ENCODE peak calls at places on chromosome 18, in eight cellular contexts. W, B, H, A, O, M, J and F are unnamed samples.

GRCh38 chr18:79489900-79490592 is 94.3 kb downstream of the NFATC1 start:
- DNase-seq in W (peak), B (no peak), H (peak), A (peak), O (no peak), M (no peak), J (no peak), F (no peak)

GRCh38 chr18:44309185-44309584 is 371.5 kb upstream of the SETBP1 start:
- DNase-seq in W (no peak), B (no peak), H (no peak), A (no peak), O (no peak), M (peak), J (no peak), F (no peak)

GRCh38 chr18:36595046-36595817 is 233.6 kb downstream of the TPGS2 start:
- DNase-seq in W (no peak), B (no peak), H (no peak), A (no peak), O (no peak), M (no peak), J (no peak), F (no peak)

GRCh38 chr18:74831571-74832250 is 234.0 kb downstream of the ZNF407 start:
- DNase-seq in W (no peak), B (no peak), H (no peak), A (no peak), O (no peak), M (peak), J (no peak), F (no peak)

GRCh38 chr18:28466213-28466612 is 289.3 kb upstream of the CDH2 start:
- DNase-seq in W (no peak), B (no peak), H (no peak), A (no peak), O (no peak), M (no peak), J (no peak), F (no peak)

GRCh38 chr18:57429607-57430165 is 5.5 kb upstream of the ONECUT2 start:
- DNase-seq in W (no peak), B (no peak), H (no peak), A (no peak), O (no peak), M (no peak), J (no peak), F (no peak)

GRCh38 chr18:28581503-28582169 is 404.7 kb upstream of the CDH2 start:
- DNase-seq in W (no peak), B (no peak), H (no peak), A (no peak), O (no peak), M (no peak), J (no peak), F (no peak)

GRCh38 chr18:5556317-5556974 is 12.6 kb upstream of the EPB41L3 start:
- DNase-seq in W (no peak), B (no peak), H (no peak), A (no peak), O (no peak), M (no peak), J (no peak), F (no peak)

GRCh38 chr18:50614838-50615237 is 55.0 kb downstream of the MAPK4 start:
- DNase-seq in W (no peak), B (no peak), H (no peak), A (no peak), O (no peak), M (no peak), J (no peak), F (peak)

GRCh38 chr18:70041459-70042020 is 93.9 kb upstream of the CD226 start:
- DNase-seq in W (no peak), B (no peak), H (no peak), A (no peak), O (no peak), M (no peak), J (no peak), F (no peak)

GRCh38 chr18:27656167-27656778 is 471.2 kb upstream of the CHST9 start:
- DNase-seq in W (no peak), B (no peak), H (no peak), A (no peak), O (no peak), M (peak), J (no peak), F (no peak)

GRCh38 chr18:79853993-79854364 is 56.2 kb downstream of the KCNG2 start:
- DNase-seq in W (no peak), B (no peak), H (peak), A (no peak), O (no peak), M (no peak), J (no peak), F (no peak)

GRCh38 chr18:45449761-45450227 is 165.5 kb upstream of the SLC14A2 start:
- DNase-seq in W (no peak), B (no peak), H (peak), A (no peak), O (peak), M (no peak), J (no peak), F (peak)

GRCh38 chr18:32301361-32301760 is 111.5 kb downstream of the MEP1B start:
- DNase-seq in W (no peak), B (no peak), H (no peak), A (no peak), O (no peak), M (no peak), J (no peak), F (no peak)

GRCh38 chr18:52237551-52237950 is 102.4 kb upstream of the DCC start:
- DNase-seq in W (no peak), B (no peak), H (no peak), A (no peak), O (no peak), M (peak), J (no peak), F (no peak)

GRCh38 chr18:40152859-40153258 is 1802.2 kb upstream of the PIK3C3 start:
- DNase-seq in W (no peak), B (no peak), H (no peak), A (no peak), O (no peak), M (peak), J (no peak), F (no peak)

GRCh38 chr18:12159446-12159845 is 65.8 kb downstream of the ANKRD62 start:
- DNase-seq in W (no peak), B (no peak), H (no peak), A (no peak), O (no peak), M (peak), J (no peak), F (no peak)

GRCh38 chr18:67932261-67932660 is 415.7 kb upstream of the DSEL start:
- DNase-seq in W (no peak), B (no peak), H (no peak), A (no peak), O (no peak), M (no peak), J (no peak), F (no peak)

GRCh38 chr18:76442413-76443171 is 52.5 kb downstream of the ZNF516 start:
- DNase-seq in W (no peak), B (no peak), H (no peak), A (peak), O (no peak), M (no peak), J (no peak), F (no peak)

GRCh38 chr18:60411715-60412114 is 39.1 kb upstream of the MC4R start:
- DNase-seq in W (no peak), B (no peak), H (no peak), A (no peak), O (no peak), M (no peak), J (peak), F (no peak)
- TF ChIP-seq CTCF in W (no peak), B (peak), H (no peak), A (no peak), O (no peak), M (peak), J (no peak), F (no peak)

GRCh38 chr18:25409971-25410370 is 58.0 kb upstream of the ZNF521 start:
- DNase-seq in W (no peak), B (no peak), H (no peak), A (no peak), O (no peak), M (no peak), J (no peak), F (no peak)
- TF ChIP-seq CTCF in W (no peak), B (no peak), H (no peak), A (no peak), O (no peak), M (no peak), J (no peak), F (no peak)

GRCh38 chr18:53909668-53910067 is 314.8 kb downstream of the MBD2 start:
- DNase-seq in W (no peak), B (peak), H (no peak), A (no peak), O (no peak), M (peak), J (no peak), F (no peak)
- TF ChIP-seq CTCF in W (no peak), B (peak), H (no peak), A (no peak), O (no peak), M (peak), J (peak), F (no peak)

DNA sequence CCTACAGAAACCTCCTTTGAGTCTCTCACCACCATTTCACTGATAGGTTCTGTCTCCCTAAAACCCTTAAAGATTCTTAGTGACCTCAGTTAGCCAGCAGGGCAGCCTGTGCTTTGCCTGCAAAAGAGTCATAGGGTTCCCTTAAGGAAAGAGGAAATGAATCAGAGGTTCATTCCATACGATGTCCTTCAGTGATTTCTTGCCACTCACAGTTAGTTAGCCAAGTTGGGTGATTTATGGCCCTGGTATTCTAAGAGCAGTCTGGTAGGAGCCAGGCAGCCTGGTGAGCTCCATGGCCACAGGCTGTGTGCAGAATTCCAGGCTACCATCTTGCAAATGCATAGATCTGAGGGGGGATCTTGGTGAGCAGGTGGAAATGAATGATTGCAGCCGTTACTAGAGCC is 18.7 kb upstream of the CCBE1 start:
- DNase-seq in W (peak), B (no peak), H (no peak), A (no peak), O (no peak), M (peak), J (no peak), F (no peak)
- TF ChIP-seq CTCF in W (peak), B (no peak), H (no peak), A (no peak), O (no peak), M (no peak), J (no peak), F (no peak)

GRCh38 chr18:46676162-46676830 is 19.3 kb upstream of the LOXHD1 start:
- DNase-seq in W (no peak), B (no peak), H (no peak), A (no peak), O (no peak), M (peak), J (no peak), F (peak)

GRCh38 chr18:46679846-46680598 is 23.0 kb upstream of the LOXHD1 start:
- DNase-seq in W (no peak), B (no peak), H (no peak), A (peak), O (no peak), M (no peak), J (no peak), F (no peak)

GRCh38 chr18:46678785-46679404 is 21.9 kb upstream of the LOXHD1 start:
- DNase-seq in W (no peak), B (no peak), H (no peak), A (no peak), O (no peak), M (no peak), J (no peak), F (no peak)

GRCh38 chr18:46675112-46675511 is 18.1 kb upstream of the LOXHD1 start:
- DNase-seq in W (no peak), B (no peak), H (no peak), A (no peak), O (no peak), M (no peak), J (no peak), F (no peak)

GRCh38 chr18:46677609-46678470 is 20.8 kb upstream of the LOXHD1 start:
- DNase-seq in W (no peak), B (no peak), H (no peak), A (no peak), O (no peak), M (peak), J (no peak), F (peak)
- TF ChIP-seq CTCF in W (no peak), B (peak), H (no peak), A (no peak), O (no peak), M (no peak), J (no peak), F (no peak)

DNA sequence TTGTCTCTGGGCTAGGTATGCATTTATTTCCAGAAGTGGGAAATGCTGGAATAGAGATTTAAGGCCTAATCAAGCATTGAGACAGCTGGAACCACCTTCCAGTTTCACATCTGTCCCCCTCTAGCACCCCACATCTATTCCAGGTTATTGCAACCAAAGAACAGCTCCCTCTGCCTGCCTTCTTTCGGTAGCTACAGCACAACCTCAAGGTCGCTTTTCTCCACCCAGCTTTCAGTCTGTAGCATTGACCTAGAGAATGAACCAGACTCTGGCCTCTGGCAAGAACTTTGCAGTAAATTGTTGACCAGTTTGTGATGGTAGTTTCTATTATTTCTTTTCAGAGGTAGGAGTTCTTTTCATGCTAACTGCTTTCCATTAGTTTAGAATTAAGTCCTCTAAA is 484.2 kb downstream of the DLGAP1 start:
- DNase-seq in W (no peak), B (no peak), H (no peak), A (no peak), O (no peak), M (no peak), J (no peak), F (no peak)
- TF ChIP-seq CTCF in W (no peak), B (no peak), H (no peak), A (no peak), O (no peak), M (no peak), J (no peak), F (no peak)

DNA sequence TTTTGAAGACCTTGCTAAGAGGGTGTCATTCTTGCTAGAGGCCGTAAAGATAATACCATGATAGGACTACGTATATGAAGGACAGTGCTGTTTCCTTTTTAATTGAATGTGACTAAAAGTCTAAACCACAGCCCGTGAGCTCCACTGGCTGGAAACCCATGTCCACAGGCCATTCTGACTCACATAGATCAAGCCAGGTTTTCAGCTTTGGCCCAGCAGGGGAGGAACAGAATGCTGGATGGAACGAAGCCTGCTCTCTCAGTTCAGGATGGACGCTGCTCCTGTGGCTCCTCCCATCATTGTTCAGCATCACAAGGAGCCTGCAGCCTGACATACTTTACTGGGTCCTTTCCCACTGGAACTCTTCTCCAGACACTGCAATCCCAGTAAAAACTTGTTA is 47.6 kb downstream of the ALPK2 start:
- DNase-seq in W (no peak), B (no peak), H (no peak), A (no peak), O (no peak), M (peak), J (no peak), F (no peak)
- TF ChIP-seq CTCF in W (no peak), B (no peak), H (no peak), A (no peak), O (no peak), M (peak), J (no peak), F (no peak)

DNA sequence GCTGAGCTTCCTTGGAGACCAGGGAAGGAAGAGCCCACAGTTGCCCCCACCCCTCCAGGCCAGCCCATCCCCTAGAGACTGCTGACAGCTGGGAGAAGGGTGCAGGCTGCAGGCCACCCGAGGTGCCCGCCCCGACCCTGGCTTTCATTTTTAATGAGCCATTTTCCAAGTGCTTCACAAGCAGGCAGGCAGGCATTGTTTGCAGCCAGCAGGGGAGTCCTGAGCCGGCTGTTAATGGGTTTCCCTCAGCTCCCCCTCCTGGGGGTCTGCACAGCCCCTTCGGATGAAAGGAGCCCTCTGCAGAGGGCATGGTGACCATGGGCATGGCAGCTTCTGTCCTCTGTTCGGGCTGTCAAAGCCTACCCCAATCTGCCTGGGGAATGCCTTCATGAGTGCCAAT is 94.5 kb downstream of the ZBTB7C start:
- DNase-seq in W (no peak), B (no peak), H (no peak), A (no peak), O (no peak), M (no peak), J (no peak), F (no peak)
- TF ChIP-seq CTCF in W (no peak), B (no peak), H (no peak), A (no peak), O (no peak), M (no peak), J (no peak), F (no peak)